ENCODE peak calls at places on chromosomes 2 and 18, in eight cellular contexts. One of them, this sample, is unnamed.

GRCh38 chr2:714005-714741 is 37.0 kb upstream of the TMEM18 start:
- DNase-seq in heart left ventricle: no peak
- DNase-seq in stomach: peak; percentile 69
- DNase-seq in transverse colon: peak; percentile 70
- DNase-seq in adrenal gland: peak; percentile 73
- DNase-seq in H54: peak; percentile 36
- DNase-seq in esophagus squamous epithelium: no peak
- DNase-seq in upper lobe of left lung: peak; percentile 54
- DNase-seq in this sample: no peak

GRCh38 chr2:170817247-170817998 is 736 bp downstream of the GAD1 start:
- DNase-seq in heart left ventricle: no peak
- DNase-seq in stomach: no peak
- DNase-seq in transverse colon: no peak
- DNase-seq in adrenal gland: peak; percentile 33
- DNase-seq in H54: no peak
- DNase-seq in esophagus squamous epithelium: no peak
- DNase-seq in upper lobe of left lung: no peak
- DNase-seq in this sample: peak; percentile 71

GRCh38 chr2:207133862-207134519 is 31.8 kb downstream of the KLF7 start:
- DNase-seq in heart left ventricle: peak; percentile 86
- DNase-seq in stomach: no peak
- DNase-seq in transverse colon: peak; percentile 51
- DNase-seq in adrenal gland: peak; percentile 45
- DNase-seq in H54: peak; percentile 42
- DNase-seq in esophagus squamous epithelium: no peak
- DNase-seq in upper lobe of left lung: peak; percentile 81
- DNase-seq in this sample: no peak

GRCh38 chr2:237723613-237724012 is 75.0 kb upstream of the RBM44 start:
- DNase-seq in heart left ventricle: no peak
- DNase-seq in stomach: peak; percentile 57
- DNase-seq in transverse colon: peak; percentile 90
- DNase-seq in adrenal gland: no peak
- DNase-seq in H54: peak; percentile 34
- DNase-seq in esophagus squamous epithelium: no peak
- DNase-seq in upper lobe of left lung: no peak
- DNase-seq in this sample: no peak

GRCh38 chr2:209933499-209934458 is 68.7 kb upstream of the RPE start:
- DNase-seq in heart left ventricle: no peak
- DNase-seq in stomach: peak; percentile 40
- DNase-seq in transverse colon: no peak
- DNase-seq in adrenal gland: peak; percentile 79
- DNase-seq in H54: peak; percentile 6
- DNase-seq in esophagus squamous epithelium: no peak
- DNase-seq in upper lobe of left lung: no peak
- DNase-seq in this sample: no peak

GRCh38 chr2:129192117-129192516 is 787.3 kb upstream of the RAB6C start:
- DNase-seq in heart left ventricle: no peak
- DNase-seq in stomach: no peak
- DNase-seq in transverse colon: no peak
- DNase-seq in adrenal gland: no peak
- DNase-seq in H54: no peak
- DNase-seq in esophagus squamous epithelium: no peak
- DNase-seq in upper lobe of left lung: no peak
- DNase-seq in this sample: no peak

GRCh38 chr2:222860740-222861410 is at the start of gene ACSL3:
- DNase-seq in heart left ventricle: peak; percentile 97
- DNase-seq in stomach: peak; percentile 98
- DNase-seq in transverse colon: peak; percentile 97
- DNase-seq in adrenal gland: peak; percentile 97
- DNase-seq in H54: peak; percentile 76
- DNase-seq in esophagus squamous epithelium: peak; percentile 76
- DNase-seq in upper lobe of left lung: peak; percentile 98
- DNase-seq in this sample: peak; percentile 99

GRCh38 chr2:34012728-34013302 is 413.7 kb upstream of the FAM98A start:
- DNase-seq in heart left ventricle: peak; percentile 26
- DNase-seq in stomach: peak; percentile 60
- DNase-seq in transverse colon: peak; percentile 44
- DNase-seq in adrenal gland: peak; percentile 40
- DNase-seq in H54: peak; percentile 6
- DNase-seq in esophagus squamous epithelium: no peak
- DNase-seq in upper lobe of left lung: peak; percentile 48
- DNase-seq in this sample: no peak

GRCh38 chr2:27125104-27125503 is 1.5 kb downstream of the ABHD1 start:
- DNase-seq in heart left ventricle: no peak
- DNase-seq in stomach: no peak
- DNase-seq in transverse colon: no peak
- DNase-seq in adrenal gland: no peak
- DNase-seq in H54: no peak
- DNase-seq in esophagus squamous epithelium: no peak
- DNase-seq in upper lobe of left lung: no peak
- DNase-seq in this sample: no peak

GRCh38 chr2:27126252-27126710 is 2.7 kb downstream of the ABHD1 start:
- DNase-seq in heart left ventricle: no peak
- DNase-seq in stomach: no peak
- DNase-seq in transverse colon: no peak
- DNase-seq in adrenal gland: no peak
- DNase-seq in H54: no peak
- DNase-seq in esophagus squamous epithelium: no peak
- DNase-seq in upper lobe of left lung: no peak
- DNase-seq in this sample: no peak

GRCh38 chr2:27130396-27130795 is 4.0 kb downstream of the PREB start:
- DNase-seq in heart left ventricle: no peak
- DNase-seq in stomach: no peak
- DNase-seq in transverse colon: no peak
- DNase-seq in adrenal gland: no peak
- DNase-seq in H54: no peak
- DNase-seq in esophagus squamous epithelium: no peak
- DNase-seq in upper lobe of left lung: no peak
- DNase-seq in this sample: peak; percentile 56

GRCh38 chr2:27128810-27129571 is 5.4 kb downstream of the ABHD1 start:
- DNase-seq in heart left ventricle: no peak
- DNase-seq in stomach: no peak
- DNase-seq in transverse colon: no peak
- DNase-seq in adrenal gland: no peak
- DNase-seq in H54: no peak
- DNase-seq in esophagus squamous epithelium: no peak
- DNase-seq in upper lobe of left lung: no peak
- DNase-seq in this sample: no peak

DNA sequence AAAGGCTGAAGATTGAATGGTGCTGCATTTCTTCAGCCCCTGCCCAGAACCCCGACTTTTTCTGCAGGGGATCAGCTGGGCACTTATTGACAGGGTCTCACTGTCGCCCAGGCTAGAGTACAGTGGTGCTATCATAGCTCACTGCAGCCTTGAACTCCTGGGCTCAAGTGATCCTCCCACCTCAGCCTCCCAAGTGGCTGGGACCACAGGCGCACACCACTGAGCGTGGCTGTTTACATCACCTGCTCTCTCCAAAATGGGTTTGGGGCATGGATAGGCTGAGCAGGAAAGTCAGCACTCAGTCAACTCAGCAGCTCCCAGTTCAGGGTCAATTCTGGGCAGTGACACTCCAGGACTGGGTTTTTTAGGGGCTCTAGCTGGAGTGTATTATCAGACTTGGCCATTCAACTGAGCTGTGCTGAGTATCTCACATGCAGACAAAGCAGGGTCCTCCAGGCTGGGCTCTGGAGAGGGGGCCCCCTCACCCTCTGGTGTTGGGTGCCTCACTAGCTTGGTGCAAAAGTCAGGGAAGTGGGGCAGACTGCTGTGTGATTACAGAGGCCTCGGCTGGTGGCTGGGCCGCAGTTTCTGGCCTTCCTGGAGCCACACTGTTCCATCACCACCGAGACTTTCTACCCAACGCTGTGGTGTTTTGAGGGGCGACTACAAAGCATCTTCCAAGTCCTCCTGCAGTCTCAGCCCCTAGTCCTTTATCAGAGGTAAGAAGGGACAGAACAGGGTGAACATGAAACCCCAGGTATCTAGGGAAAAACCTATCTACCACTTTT is 4.5 kb downstream of the ABHD1 start:
- DNase-seq in heart left ventricle: no peak
- DNase-seq in stomach: no peak
- DNase-seq in transverse colon: no peak
- DNase-seq in adrenal gland: no peak
- DNase-seq in H54: no peak
- DNase-seq in esophagus squamous epithelium: no peak
- DNase-seq in upper lobe of left lung: no peak
- DNase-seq in this sample: no peak
- TF ChIP-seq POLR2A in heart left ventricle: no peak
- TF ChIP-seq POLR2A in stomach: no peak
- TF ChIP-seq POLR2A in transverse colon: no peak
- TF ChIP-seq POLR2A in adrenal gland: no peak
- TF ChIP-seq POLR2A in H54: no peak
- TF ChIP-seq POLR2A in esophagus squamous epithelium: no peak
- TF ChIP-seq POLR2A in upper lobe of left lung: no peak
- TF ChIP-seq POLR2A in this sample: no peak

GRCh38 chr2:191929288-191929687 is 82.4 kb upstream of the CAVIN2 start:
- DNase-seq in heart left ventricle: no peak
- DNase-seq in stomach: no peak
- DNase-seq in transverse colon: no peak
- DNase-seq in adrenal gland: no peak
- DNase-seq in H54: no peak
- DNase-seq in esophagus squamous epithelium: no peak
- DNase-seq in upper lobe of left lung: no peak
- DNase-seq in this sample: no peak

GRCh38 chr2:191930205-191930604 is 83.3 kb upstream of the CAVIN2 start:
- DNase-seq in heart left ventricle: no peak
- DNase-seq in stomach: no peak
- DNase-seq in transverse colon: no peak
- DNase-seq in adrenal gland: no peak
- DNase-seq in H54: no peak
- DNase-seq in esophagus squamous epithelium: no peak
- DNase-seq in upper lobe of left lung: no peak
- DNase-seq in this sample: no peak

GRCh38 chr2:191927991-191928390 is 81.1 kb upstream of the CAVIN2 start:
- DNase-seq in heart left ventricle: no peak
- DNase-seq in stomach: no peak
- DNase-seq in transverse colon: no peak
- DNase-seq in adrenal gland: no peak
- DNase-seq in H54: no peak
- DNase-seq in esophagus squamous epithelium: no peak
- DNase-seq in upper lobe of left lung: peak; percentile 36
- DNase-seq in this sample: no peak

GRCh38 chr2:191926671-191927070 is 79.8 kb upstream of the CAVIN2 start:
- DNase-seq in heart left ventricle: no peak
- DNase-seq in stomach: no peak
- DNase-seq in transverse colon: no peak
- DNase-seq in adrenal gland: no peak
- DNase-seq in H54: no peak
- DNase-seq in esophagus squamous epithelium: no peak
- DNase-seq in upper lobe of left lung: no peak
- DNase-seq in this sample: no peak

DNA sequence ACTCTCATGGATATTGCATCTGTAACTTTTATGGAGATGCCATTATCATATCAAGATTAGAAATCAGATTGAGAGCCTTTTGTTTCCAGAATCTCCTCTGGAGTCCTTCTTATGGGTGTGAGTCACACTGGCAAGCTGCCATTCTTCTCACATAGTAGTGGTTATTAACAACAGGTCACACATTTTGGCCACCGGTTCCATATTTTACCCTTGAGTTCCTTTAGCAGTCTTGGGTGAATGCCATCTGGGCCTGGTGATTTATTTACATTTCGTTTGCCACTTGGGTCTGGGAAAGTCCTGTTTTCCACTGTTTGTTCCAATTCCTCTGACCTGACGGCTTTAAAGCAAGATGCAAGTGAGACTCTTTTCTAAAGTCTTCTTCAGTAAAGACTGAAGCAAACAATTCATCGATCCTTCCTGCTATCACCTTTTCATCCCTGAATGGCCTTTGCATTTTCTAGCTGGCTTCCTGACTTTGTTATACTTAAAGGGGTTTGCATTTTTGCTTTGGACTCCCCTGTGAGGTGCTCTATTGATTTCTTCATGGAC is 80.5 kb upstream of the CAVIN2 start:
- DNase-seq in heart left ventricle: peak; percentile 54
- DNase-seq in stomach: peak; percentile 77
- DNase-seq in transverse colon: peak; percentile 56
- DNase-seq in adrenal gland: peak; percentile 86
- DNase-seq in H54: peak; percentile 55
- DNase-seq in esophagus squamous epithelium: no peak
- DNase-seq in upper lobe of left lung: peak; percentile 91
- DNase-seq in this sample: no peak
- TF ChIP-seq POLR2A in heart left ventricle: no peak
- TF ChIP-seq POLR2A in stomach: no peak
- TF ChIP-seq POLR2A in transverse colon: no peak
- TF ChIP-seq POLR2A in adrenal gland: no peak
- TF ChIP-seq POLR2A in H54: no peak
- TF ChIP-seq POLR2A in esophagus squamous epithelium: no peak
- TF ChIP-seq POLR2A in upper lobe of left lung: no peak
- TF ChIP-seq POLR2A in this sample: no peak

DNA sequence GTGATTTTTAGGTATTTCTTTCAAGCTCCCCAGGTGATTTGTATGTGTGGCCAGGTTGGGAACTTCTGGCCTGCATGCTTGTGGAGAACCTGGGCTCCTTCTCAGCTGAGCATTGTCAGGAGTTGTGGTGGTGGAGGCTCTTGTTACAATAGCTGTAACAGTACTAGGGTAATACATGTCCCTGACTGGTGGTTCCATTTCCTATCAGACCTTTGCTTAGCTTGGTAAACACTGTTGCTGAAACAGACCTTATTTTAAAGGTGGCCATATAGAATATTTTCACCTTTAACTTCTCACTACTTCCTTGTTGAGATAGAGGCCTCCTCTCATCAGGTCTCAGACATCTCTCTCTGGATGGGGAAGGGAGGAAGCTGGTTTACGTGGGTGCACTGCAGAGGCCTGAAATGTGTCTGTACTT is 79.2 kb downstream of the SETBP1 start:
- DNase-seq in heart left ventricle: no peak
- DNase-seq in stomach: no peak
- DNase-seq in transverse colon: no peak
- DNase-seq in adrenal gland: no peak
- DNase-seq in H54: no peak
- DNase-seq in esophagus squamous epithelium: no peak
- DNase-seq in upper lobe of left lung: no peak
- DNase-seq in this sample: no peak
- TF ChIP-seq POLR2A in heart left ventricle: no peak
- TF ChIP-seq POLR2A in stomach: no peak
- TF ChIP-seq POLR2A in transverse colon: no peak
- TF ChIP-seq POLR2A in adrenal gland: no peak
- TF ChIP-seq POLR2A in H54: no peak
- TF ChIP-seq POLR2A in esophagus squamous epithelium: no peak
- TF ChIP-seq POLR2A in upper lobe of left lung: no peak
- TF ChIP-seq POLR2A in this sample: no peak

GRCh38 chr2:105038383-105039061 is 653 bp downstream of the MRPS9 start:
- DNase-seq in heart left ventricle: peak; percentile 20
- DNase-seq in stomach: no peak
- DNase-seq in transverse colon: no peak
- DNase-seq in adrenal gland: no peak
- DNase-seq in H54: peak; percentile 4
- DNase-seq in esophagus squamous epithelium: no peak
- DNase-seq in upper lobe of left lung: no peak
- DNase-seq in this sample: no peak

GRCh38 chr2:105034170-105034569 is 3.7 kb upstream of the MRPS9 start:
- DNase-seq in heart left ventricle: no peak
- DNase-seq in stomach: no peak
- DNase-seq in transverse colon: no peak
- DNase-seq in adrenal gland: no peak
- DNase-seq in H54: no peak
- DNase-seq in esophagus squamous epithelium: no peak
- DNase-seq in upper lobe of left lung: no peak
- DNase-seq in this sample: no peak

GRCh38 chr2:105039559-105039958 is 1.7 kb downstream of the MRPS9 start:
- DNase-seq in heart left ventricle: no peak
- DNase-seq in stomach: no peak
- DNase-seq in transverse colon: no peak
- DNase-seq in adrenal gland: no peak
- DNase-seq in H54: no peak
- DNase-seq in esophagus squamous epithelium: no peak
- DNase-seq in upper lobe of left lung: no peak
- DNase-seq in this sample: no peak

GRCh38 chr2:105042189-105042588 is 4.3 kb downstream of the MRPS9 start:
- DNase-seq in heart left ventricle: no peak
- DNase-seq in stomach: no peak
- DNase-seq in transverse colon: no peak
- DNase-seq in adrenal gland: peak; percentile 9
- DNase-seq in H54: no peak
- DNase-seq in esophagus squamous epithelium: no peak
- DNase-seq in upper lobe of left lung: no peak
- DNase-seq in this sample: no peak

GRCh38 chr2:105037572-105038382 is at the start of gene MRPS9:
- DNase-seq in heart left ventricle: peak; percentile 99
- DNase-seq in stomach: peak; percentile 99
- DNase-seq in transverse colon: peak; percentile 98
- DNase-seq in adrenal gland: peak; percentile 99
- DNase-seq in H54: peak; percentile 95
- DNase-seq in esophagus squamous epithelium: peak; percentile 83
- DNase-seq in upper lobe of left lung: peak; percentile 98
- DNase-seq in this sample: peak; percentile 99
- TF ChIP-seq POLR2A in heart left ventricle: peak; percentile 49
- TF ChIP-seq POLR2A in stomach: no peak
- TF ChIP-seq POLR2A in transverse colon: peak; percentile 64
- TF ChIP-seq POLR2A in adrenal gland: no peak
- TF ChIP-seq POLR2A in H54: peak; percentile 70
- TF ChIP-seq POLR2A in esophagus squamous epithelium: peak; percentile 35
- TF ChIP-seq POLR2A in upper lobe of left lung: peak; percentile 61
- TF ChIP-seq POLR2A in this sample: no peak

This sample was measured in spleen.